ENCODE peak calls at places on chromosomes 7 and 10, in four cellular contexts. One of them, this sample, is unnamed.

GRCh38 chr10:105188737-105189463 is 547.8 kb downstream of the SORCS3 start:
- DNase-seq in upper lobe of right lung: no peak
- DNase-seq in endothelial cell: no peak
- DNase-seq in retinal pigment epithelial cell: peak; percentile 98
- DNase-seq in this sample: no peak

GRCh38 chr7:101163281-101164070 is 1.9 kb downstream of the VGF start:
- DNase-seq in endothelial cell: no peak
- DNase-seq in retinal pigment epithelial cell: no peak
- DNase-seq in upper lobe of right lung: no peak
- DNase-seq in this sample: peak; percentile 87

GRCh38 chr7:155804897-155805825 is 7.1 kb downstream of the SHH start:
- DNase-seq in retinal pigment epithelial cell: peak; percentile 12
- DNase-seq in endothelial cell: peak; percentile 94
- DNase-seq in upper lobe of right lung: peak; percentile 89
- DNase-seq in this sample: peak; percentile 68

GRCh38 chr10:125514206-125515162 is 168.5 kb downstream of the TEX36 start:
- DNase-seq in upper lobe of right lung: no peak
- DNase-seq in retinal pigment epithelial cell: no peak
- DNase-seq in endothelial cell: no peak
- DNase-seq in this sample: no peak

GRCh38 chr10:628386-629045 is 61.0 kb downstream of the DIP2C start:
- DNase-seq in upper lobe of right lung: peak; percentile 64
- DNase-seq in retinal pigment epithelial cell: no peak
- DNase-seq in endothelial cell: no peak
- DNase-seq in this sample: no peak

GRCh38 chr10:86440874-86441838 is 74.6 kb upstream of the GRID1 start:
- DNase-seq in upper lobe of right lung: no peak
- DNase-seq in endothelial cell: no peak
- DNase-seq in retinal pigment epithelial cell: peak; percentile 66
- DNase-seq in this sample: no peak

GRCh38 chr10:32795598-32796183 is 162.3 kb downstream of the ITGB1 start:
- DNase-seq in endothelial cell: no peak
- DNase-seq in upper lobe of right lung: no peak
- DNase-seq in retinal pigment epithelial cell: no peak
- DNase-seq in this sample: no peak

GRCh38 chr7:66930341-66930740 is 9.3 kb downstream of the TMEM248 start:
- DNase-seq in retinal pigment epithelial cell: no peak
- DNase-seq in endothelial cell: peak; percentile 5
- DNase-seq in upper lobe of right lung: no peak
- DNase-seq in this sample: no peak

GRCh38 chr10:69439813-69440506 is 11.3 kb upstream of the TSPAN15 start:
- DNase-seq in upper lobe of right lung: peak; percentile 84
- DNase-seq in endothelial cell: no peak
- DNase-seq in retinal pigment epithelial cell: no peak
- DNase-seq in this sample: no peak

DNA sequence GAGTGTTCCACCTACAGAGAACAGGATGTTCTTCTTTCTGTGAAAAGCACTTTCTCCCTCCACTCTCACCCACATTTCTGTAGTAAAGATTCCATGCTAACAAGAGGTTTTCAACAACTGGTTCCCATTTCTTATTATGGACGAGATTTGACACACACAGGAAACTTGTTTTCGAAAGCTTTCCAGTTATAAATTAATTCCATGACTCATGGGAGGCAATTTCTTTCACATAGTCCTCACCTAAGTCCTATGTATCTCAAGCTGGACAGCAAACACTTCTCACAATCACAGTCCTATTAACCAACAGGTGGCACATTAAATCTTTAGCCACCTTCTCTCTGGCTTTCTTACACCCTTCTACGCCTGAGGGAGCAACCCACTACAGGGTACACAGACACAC is 24.5 kb downstream of the RAPGEF5 start:
- DNase-seq in retinal pigment epithelial cell: no peak
- DNase-seq in upper lobe of right lung: no peak
- DNase-seq in endothelial cell: no peak
- DNase-seq in this sample: no peak
- TF ChIP-seq CTCF in retinal pigment epithelial cell: no peak
- TF ChIP-seq CTCF in upper lobe of right lung: no peak
- TF ChIP-seq CTCF in endothelial cell: no peak
- TF ChIP-seq CTCF in this sample: no peak

GRCh38 chr10:117431160-117431559 is 55.9 kb upstream of the PDZD8 start:
- DNase-seq in retinal pigment epithelial cell: no peak
- DNase-seq in endothelial cell: no peak
- DNase-seq in upper lobe of right lung: no peak
- DNase-seq in this sample: no peak
- TF ChIP-seq CTCF in retinal pigment epithelial cell: no peak
- TF ChIP-seq CTCF in endothelial cell: no peak
- TF ChIP-seq CTCF in upper lobe of right lung: no peak
- TF ChIP-seq CTCF in this sample: peak; percentile 58

DNA sequence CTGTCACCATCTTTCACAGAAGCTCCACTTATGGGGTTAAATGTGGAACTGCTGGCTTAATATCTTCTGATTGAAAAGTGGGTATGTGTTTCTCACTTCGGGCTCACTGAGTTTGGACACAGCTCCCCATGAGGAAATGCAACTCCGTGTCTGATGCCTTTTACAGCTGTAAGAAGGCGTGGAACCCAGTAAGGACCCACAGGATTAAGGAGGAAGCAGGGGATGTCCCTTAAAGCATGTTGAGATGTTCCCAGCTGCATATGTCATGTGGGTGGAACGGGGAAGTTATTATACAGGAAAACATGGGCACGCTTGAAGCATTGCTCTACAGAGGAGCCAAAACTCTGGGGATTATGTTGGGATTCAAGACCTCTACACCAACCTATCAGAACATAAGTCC is 224.4 kb downstream of the NEBL start:
- DNase-seq in endothelial cell: no peak
- DNase-seq in retinal pigment epithelial cell: no peak
- DNase-seq in upper lobe of right lung: no peak
- DNase-seq in this sample: no peak
- TF ChIP-seq CTCF in endothelial cell: no peak
- TF ChIP-seq CTCF in retinal pigment epithelial cell: no peak
- TF ChIP-seq CTCF in upper lobe of right lung: no peak
- TF ChIP-seq CTCF in this sample: no peak

DNA sequence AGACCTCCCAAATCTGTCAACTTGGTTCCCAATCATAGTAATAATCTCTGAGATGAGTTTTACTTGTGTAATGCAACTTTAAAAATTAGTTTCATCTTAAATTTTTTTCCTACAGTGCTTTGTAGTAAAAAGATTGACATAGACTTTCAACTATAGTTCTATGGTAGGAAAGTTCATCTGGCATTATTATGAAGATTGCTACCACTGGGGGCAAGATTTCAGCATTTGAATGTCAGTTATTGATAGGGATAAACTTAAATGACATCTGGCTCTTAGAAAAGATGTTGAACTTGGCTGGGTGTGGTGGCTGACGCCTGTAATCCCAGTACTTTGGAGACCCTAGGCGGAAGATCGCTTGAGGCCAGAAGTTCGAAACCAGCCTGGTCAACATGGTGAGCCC is 1.4 kb upstream of the TRA2A start:
- DNase-seq in upper lobe of right lung: no peak
- DNase-seq in endothelial cell: no peak
- DNase-seq in retinal pigment epithelial cell: no peak
- DNase-seq in this sample: no peak
- TF ChIP-seq CTCF in upper lobe of right lung: no peak
- TF ChIP-seq CTCF in endothelial cell: no peak
- TF ChIP-seq CTCF in retinal pigment epithelial cell: peak; percentile 9
- TF ChIP-seq CTCF in this sample: peak; percentile 33

GRCh38 chr7:57328457-57328856 is 121.5 kb upstream of the ZNF716 start:
- DNase-seq in upper lobe of right lung: peak; percentile 52
- DNase-seq in retinal pigment epithelial cell: no peak
- DNase-seq in endothelial cell: no peak
- DNase-seq in this sample: peak; percentile 83
- TF ChIP-seq CTCF in upper lobe of right lung: no peak
- TF ChIP-seq CTCF in retinal pigment epithelial cell: no peak
- TF ChIP-seq CTCF in endothelial cell: no peak
- TF ChIP-seq CTCF in this sample: no peak

DNA sequence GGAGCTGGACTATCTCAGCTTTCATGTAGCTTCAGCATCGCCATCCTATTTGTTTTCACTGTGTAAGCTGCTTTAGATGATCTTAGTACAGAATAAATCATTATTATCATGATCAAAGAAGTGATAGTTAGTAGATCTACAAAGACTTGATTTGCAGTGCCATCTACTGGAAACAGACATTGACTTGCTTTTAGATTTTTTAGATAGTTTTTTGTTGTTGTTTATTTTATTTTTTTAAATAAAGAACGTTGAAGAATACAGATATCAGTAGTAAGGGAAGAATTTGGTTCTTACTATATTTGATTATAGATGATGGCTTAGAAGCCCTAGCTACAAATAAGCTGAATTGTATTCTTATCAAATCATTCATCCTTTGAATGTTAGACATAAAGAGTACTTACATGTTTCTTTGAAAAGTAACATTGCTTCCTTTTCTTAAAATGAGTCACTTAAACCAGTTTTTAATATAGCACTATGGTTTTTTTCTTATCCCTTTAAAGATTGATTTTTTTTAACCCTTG is 6.3 kb upstream of the SFMBT2 start:
- DNase-seq in upper lobe of right lung: no peak
- DNase-seq in endothelial cell: no peak
- DNase-seq in retinal pigment epithelial cell: peak; percentile 21
- DNase-seq in this sample: no peak
- TF ChIP-seq CTCF in upper lobe of right lung: peak; percentile 62
- TF ChIP-seq CTCF in endothelial cell: no peak
- TF ChIP-seq CTCF in retinal pigment epithelial cell: peak; percentile 44
- TF ChIP-seq CTCF in this sample: peak; percentile 98

GRCh38 chr10:98029149-98030092 is 1.0 kb downstream of the CRTAC1 start:
- DNase-seq in endothelial cell: peak; percentile 24
- DNase-seq in retinal pigment epithelial cell: no peak
- DNase-seq in upper lobe of right lung: no peak
- DNase-seq in this sample: no peak

GRCh38 chr10:98031440-98031839 is 1.0 kb upstream of the CRTAC1 start:
- DNase-seq in retinal pigment epithelial cell: no peak
- DNase-seq in upper lobe of right lung: no peak
- DNase-seq in endothelial cell: no peak
- DNase-seq in this sample: no peak

GRCh38 chr10:98030991-98031431 is 590 bp upstream of the CRTAC1 start:
- DNase-seq in upper lobe of right lung: no peak
- DNase-seq in endothelial cell: peak; percentile 52
- DNase-seq in retinal pigment epithelial cell: no peak
- DNase-seq in this sample: no peak

GRCh38 chr10:98028168-98028770 is 2.2 kb downstream of the CRTAC1 start:
- DNase-seq in endothelial cell: peak; percentile 86
- DNase-seq in retinal pigment epithelial cell: no peak
- DNase-seq in upper lobe of right lung: peak; percentile 79
- DNase-seq in this sample: no peak

GRCh38 chr10:98030093-98030821 is at the start of gene CRTAC1:
- DNase-seq in upper lobe of right lung: peak; percentile 92
- DNase-seq in retinal pigment epithelial cell: no peak
- DNase-seq in endothelial cell: peak; percentile 70
- DNase-seq in this sample: no peak
- TF ChIP-seq CTCF in upper lobe of right lung: no peak
- TF ChIP-seq CTCF in retinal pigment epithelial cell: no peak
- TF ChIP-seq CTCF in endothelial cell: no peak
- TF ChIP-seq CTCF in this sample: peak; percentile 15